ENCODE peak calls at places on chromosomes 5 and 9, in nine cellular contexts. Y, J, W, U, X, T, Q, O and G are unnamed samples. For H3K4me1, the result is how much of the 10 kb centered on the place peaks cover.

GRCh38 chr9:94482110-94482509 is 72.8 kb upstream of the PCAT7 start:
- DNase-seq in Y (no peak), J (no peak), W (no peak), U (no peak), X (no peak), T (no peak), Q (no peak), O (no peak), G (no peak)

GRCh38 chr5:35456506-35456905 is 161.2 kb upstream of the SPEF2 start:
- DNase-seq in Y (no peak), J (no peak), W (no peak), U (no peak), X (no peak), T (no peak), Q (no peak), O (no peak), G (no peak)

GRCh38 chr9:127608104-127608966 is 3.7 kb upstream of the STXBP1 start:
- DNase-seq in Y (peak), J (peak), W (peak), U (peak), X (peak), T (peak), Q (peak), O (peak), G (peak)

GRCh38 chr5:59293700-59294099 is 599.8 kb downstream of the PDE4D start:
- DNase-seq in Y (no peak), J (no peak), W (no peak), U (no peak), X (no peak), T (no peak), Q (no peak), O (no peak), G (no peak)

GRCh38 chr5:179227578-179228311 is 117.5 kb downstream of the ADAMTS2 start:
- DNase-seq in Y (no peak), J (peak), W (no peak), U (no peak), X (peak), T (no peak), Q (peak), O (no peak), G (no peak)

GRCh38 chr9:110050925-110051355 is 157.0 kb downstream of the C9orf152 start:
- DNase-seq in Y (no peak), J (no peak), W (no peak), U (no peak), X (no peak), T (no peak), Q (peak), O (peak), G (no peak)

GRCh38 chr9:77495834-77496671 is 152.1 kb downstream of the GNA14 start:
- DNase-seq in Y (no peak), J (no peak), W (no peak), U (peak), X (no peak), T (no peak), Q (peak), O (peak), G (no peak)

GRCh38 chr5:126917918-126918623 is 112.3 kb downstream of the MARCHF3 start:
- DNase-seq in Y (no peak), J (peak), W (no peak), U (no peak), X (no peak), T (no peak), Q (no peak), O (peak), G (no peak)

GRCh38 chr9:127344373-127344995 is 52.5 kb upstream of the SLC2A8 start:
- DNase-seq in Y (no peak), J (peak), W (no peak), U (no peak), X (no peak), T (no peak), Q (no peak), O (peak), G (no peak)

GRCh38 chr5:11903614-11904269 is 504 bp downstream of the CTNND2 start:
- DNase-seq in Y (peak), J (no peak), W (no peak), U (no peak), X (no peak), T (peak), Q (no peak), O (no peak), G (peak)

GRCh38 chr9:117887383-117887782 is 183.2 kb downstream of the TLR4 start:
- DNase-seq in Y (no peak), J (no peak), W (no peak), U (no peak), X (no peak), T (no peak), Q (no peak), O (no peak), G (no peak)

GRCh38 chr9:76323481-76323880 is 70.7 kb downstream of the RFK start:
- DNase-seq in Y (no peak), J (no peak), W (no peak), U (no peak), X (no peak), T (no peak), Q (no peak), O (no peak), G (no peak)

GRCh38 chr9:113570749-113571711 is 107.5 kb downstream of the RGS3 start:
- DNase-seq in Y (no peak), J (no peak), W (no peak), U (no peak), X (peak), T (no peak), Q (no peak), O (peak), G (no peak)

GRCh38 chr9:119963258-119963797 is 594.1 kb upstream of the BRINP1 start:
- DNase-seq in Y (no peak), J (no peak), W (no peak), U (no peak), X (no peak), T (no peak), Q (no peak), O (peak), G (no peak)

GRCh38 chr9:12739014-12739413 is 35.8 kb upstream of the LURAP1L start:
- DNase-seq in Y (no peak), J (no peak), W (no peak), U (no peak), X (no peak), T (no peak), Q (no peak), O (peak), G (no peak)

GRCh38 chr9:136965771-136966484 is 11.4 kb upstream of the PTGDS start:
- DNase-seq in Y (peak), J (no peak), W (no peak), U (peak), X (no peak), T (no peak), Q (no peak), O (no peak), G (no peak)

GRCh38 chr5:117336208-117336607 is 761.6 kb upstream of the SEMA6A start:
- DNase-seq in Y (no peak), J (no peak), W (no peak), U (no peak), X (no peak), T (no peak), Q (no peak), O (no peak), G (no peak)

GRCh38 chr5:9512452-9512851 is 33.4 kb downstream of the SEMA5A start:
- DNase-seq in Y (no peak), J (no peak), W (no peak), U (no peak), X (no peak), T (no peak), Q (no peak), O (peak), G (no peak)

DNA sequence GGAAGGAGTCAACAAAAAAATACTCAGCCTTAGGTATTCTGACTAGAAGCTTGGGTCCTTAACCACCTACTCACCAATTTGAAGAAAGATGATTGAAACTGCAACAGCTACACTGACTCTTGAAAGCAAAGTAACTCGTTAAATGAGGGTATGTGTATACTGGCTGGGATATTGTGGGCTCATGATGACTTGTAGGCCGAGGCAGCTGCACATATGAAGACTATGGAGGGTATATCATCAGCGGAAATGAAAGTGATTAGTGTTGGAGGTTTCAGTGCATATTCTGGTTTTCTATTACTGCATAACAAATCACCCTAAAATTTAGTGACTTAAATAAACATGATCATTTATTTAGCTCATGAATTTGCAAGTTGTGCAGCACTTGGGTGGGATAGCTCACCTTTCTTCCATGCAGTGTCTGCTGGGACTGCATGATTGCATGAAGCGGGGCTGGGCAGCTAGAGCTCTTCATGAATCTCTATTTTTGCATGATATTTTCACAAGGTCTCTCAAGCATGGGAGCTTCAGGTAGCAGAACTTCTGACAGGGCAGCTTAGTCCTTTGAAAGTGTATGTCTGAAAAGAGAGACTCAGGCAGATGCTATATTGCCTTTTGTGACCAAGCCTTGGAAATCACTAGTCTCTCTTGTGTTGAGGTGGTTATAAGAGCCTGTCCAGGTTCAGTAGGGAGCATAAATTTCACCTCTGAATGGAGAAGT is 96.1 kb upstream of the CDKN2B start:
- DNase-seq in Y (no peak), J (no peak), W (no peak), U (no peak), X (no peak), T (no peak), Q (no peak), O (no peak), G (no peak)
- H3K4me1 ChIP-seq in Y (under half), J (under half), W (under half), U (under half), X (under half), T (under half), Q (under half), O (under half), G (under half)

DNA sequence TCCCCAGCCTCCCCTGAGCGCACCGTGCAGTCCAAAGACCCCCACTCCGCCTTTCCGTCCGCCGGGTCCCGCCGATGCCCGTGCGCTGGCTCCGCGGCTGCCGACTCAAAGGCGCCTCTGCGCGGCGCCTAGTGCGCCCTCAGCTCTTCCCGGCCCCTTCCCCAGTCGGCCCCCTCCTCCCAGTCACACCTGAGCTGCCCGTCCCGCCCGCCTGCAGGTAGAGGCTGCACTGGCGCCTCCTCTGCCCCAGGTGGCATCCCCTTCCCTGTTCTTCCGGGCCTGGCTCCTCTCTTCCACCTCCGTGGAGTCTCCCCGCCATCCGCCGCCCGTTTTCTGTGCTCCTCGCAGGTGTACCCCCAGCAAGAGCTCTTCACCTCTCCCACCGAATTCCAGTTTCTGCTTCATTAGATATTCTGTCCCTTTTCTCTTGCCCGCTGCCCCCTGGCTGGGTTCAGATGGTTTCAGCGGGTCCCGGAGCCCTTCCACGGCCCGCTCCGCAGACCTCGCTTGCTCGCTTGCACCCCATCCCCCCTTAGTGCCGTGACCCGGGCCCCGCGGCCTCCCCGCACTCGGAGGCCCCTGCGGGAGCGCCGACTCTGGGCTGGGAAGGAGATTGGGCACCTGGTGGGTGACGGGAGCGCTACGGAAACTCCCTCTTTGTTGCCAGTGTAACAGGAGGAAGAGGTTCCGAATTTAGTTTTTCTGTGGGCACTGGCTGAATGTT is 707 bp downstream of the SLC44A1 start:
- DNase-seq in Y (peak), J (peak), W (peak), U (peak), X (peak), T (peak), Q (peak), O (no peak), G (peak)
- TF ChIP-seq CTCF in Y (no peak), J (no peak), W (peak), U (no peak), X (peak), T (peak), Q (peak), O (no peak), G (peak)

GRCh38 chr9:115524467-115525059 is 406.6 kb upstream of the TNC start:
- DNase-seq in Y (no peak), J (no peak), W (no peak), U (no peak), X (peak), T (peak), Q (peak), O (peak), G (no peak)

GRCh38 chr9:115522928-115523327 is 405.0 kb upstream of the TNC start:
- DNase-seq in Y (no peak), J (no peak), W (no peak), U (no peak), X (no peak), T (no peak), Q (no peak), O (no peak), G (no peak)

GRCh38 chr9:115525438-115526058 is 407.6 kb upstream of the TNC start:
- DNase-seq in Y (no peak), J (no peak), W (no peak), U (no peak), X (peak), T (no peak), Q (no peak), O (no peak), G (no peak)

GRCh38 chr9:115517335-115518075 is 399.5 kb upstream of the TNC start:
- DNase-seq in Y (no peak), J (no peak), W (no peak), U (no peak), X (no peak), T (no peak), Q (no peak), O (peak), G (no peak)

GRCh38 chr9:115520626-115521025 is 402.7 kb upstream of the TNC start:
- DNase-seq in Y (no peak), J (no peak), W (no peak), U (no peak), X (no peak), T (no peak), Q (no peak), O (no peak), G (no peak)
- H3K4me1 ChIP-seq in Y (under half), J (under half), W (under half), U (under half), X (under half), T (under half), Q (under half), O (under half), G (under half)

GRCh38 chr5:39137391-39138181 is 63.4 kb upstream of the RICTOR start:
- DNase-seq in Y (no peak), J (no peak), W (no peak), U (no peak), X (no peak), T (peak), Q (no peak), O (no peak), G (no peak)
- TF ChIP-seq CTCF in Y (no peak), J (no peak), W (no peak), U (no peak), X (no peak), T (peak), Q (no peak), O (peak), G (no peak)

DNA sequence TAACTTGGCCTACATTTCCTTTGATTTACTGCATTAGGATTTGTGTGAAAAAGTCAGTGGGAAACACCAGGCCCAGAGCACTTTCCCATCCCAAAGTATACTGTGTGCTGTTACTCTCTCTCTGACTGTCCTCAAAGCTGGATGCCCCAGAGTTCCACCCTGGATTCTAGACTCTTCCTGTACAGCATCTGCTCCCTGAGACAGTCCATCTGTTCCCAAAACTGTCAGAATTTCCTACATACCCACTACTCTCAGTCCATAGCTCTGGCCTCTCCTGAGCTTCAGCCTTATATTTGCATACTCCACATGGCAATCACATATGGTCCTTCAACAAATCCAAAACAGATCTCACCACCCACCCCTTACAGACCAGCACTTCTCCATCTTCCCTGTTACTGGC is 9.5 kb downstream of the ELP1 start:
- DNase-seq in Y (no peak), J (no peak), W (no peak), U (no peak), X (no peak), T (no peak), Q (no peak), O (no peak), G (no peak)
- H3K4me1 ChIP-seq in Y (under half), J (under half), W (under half), U (under half), X (under half), T (under half), Q (under half), O (under half), G (under half)

DNA sequence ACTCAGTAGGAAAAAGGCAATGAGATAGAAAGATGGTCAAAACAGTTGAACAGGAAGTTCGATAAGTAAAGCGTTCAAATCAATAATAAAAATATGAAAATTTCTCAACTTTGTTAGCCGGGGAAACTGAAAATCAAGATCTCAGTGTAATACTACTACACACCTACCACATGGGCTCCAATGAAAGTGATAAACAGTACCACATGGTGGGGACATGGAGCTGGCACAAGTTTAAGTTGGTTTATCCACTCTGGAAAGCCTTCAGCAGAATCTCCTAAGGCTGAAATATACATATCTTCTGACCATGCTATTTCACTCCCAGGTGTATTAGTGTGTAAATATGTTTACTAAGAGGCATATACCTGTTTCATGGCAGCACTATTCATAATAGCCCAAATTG is 126.8 kb downstream of the NXNL2 start:
- DNase-seq in Y (no peak), J (no peak), W (no peak), U (no peak), X (no peak), T (no peak), Q (no peak), O (no peak), G (no peak)
- TF ChIP-seq CTCF in Y (no peak), J (no peak), W (no peak), U (no peak), X (no peak), T (peak), Q (no peak), O (peak), G (no peak)